ENCODE peak calls at places on chromosomes 13 and 19, in ten cellular contexts. One of them, this sample, is unnamed.

GRCh38 chr13:113584870-113585671 is 518 bp downstream of the TFDP1 start:
- DNase-seq in GM23338: peak
- DNase-seq in sciatic nerve: peak
- DNase-seq in H54: peak
- DNase-seq in progenitor cell of endocrine pancreas: no peak
- DNase-seq in fibroblast of lung: peak
- DNase-seq in activated B cell treated with CpG ODN at 0.5 μM for 24 hours: peak
- DNase-seq in stimulated activated CD4-positive, alpha-beta T cell treated with anti-CD3 and anti-CD28 coated beads, Interleukin-2, amount 100 ng/mL, for 48 hours: peak
- DNase-seq in nucleus accumbens: no peak
- DNase-seq in activated CD4-positive, CD25-positive, alpha-beta regulatory T cell treated with anti-CD3 and anti-CD28 coated beads, Interleukin-2, amount 50 U/mL, for 72 hours: peak
- DNase-seq in this sample: peak

GRCh38 chr13:45811891-45812583 is 39.5 kb downstream of the SIAH3 start:
- DNase-seq in progenitor cell of endocrine pancreas: no peak
- DNase-seq in H54: no peak
- DNase-seq in sciatic nerve: no peak
- DNase-seq in activated CD4-positive, CD25-positive, alpha-beta regulatory T cell treated with anti-CD3 and anti-CD28 coated beads, Interleukin-2, amount 50 U/mL, for 72 hours: no peak
- DNase-seq in stimulated activated CD4-positive, alpha-beta T cell treated with anti-CD3 and anti-CD28 coated beads, Interleukin-2, amount 100 ng/mL, for 48 hours: no peak
- DNase-seq in nucleus accumbens: no peak
- DNase-seq in activated B cell treated with CpG ODN at 0.5 μM for 24 hours: no peak
- DNase-seq in fibroblast of lung: no peak
- DNase-seq in GM23338: no peak
- DNase-seq in this sample: no peak

GRCh38 chr13:113034451-113035208 is 65.6 kb downstream of the MCF2L start:
- DNase-seq in stimulated activated CD4-positive, alpha-beta T cell treated with anti-CD3 and anti-CD28 coated beads, Interleukin-2, amount 100 ng/mL, for 48 hours: no peak
- DNase-seq in progenitor cell of endocrine pancreas: no peak
- DNase-seq in activated B cell treated with CpG ODN at 0.5 μM for 24 hours: no peak
- DNase-seq in GM23338: peak
- DNase-seq in sciatic nerve: no peak
- DNase-seq in activated CD4-positive, CD25-positive, alpha-beta regulatory T cell treated with anti-CD3 and anti-CD28 coated beads, Interleukin-2, amount 50 U/mL, for 72 hours: no peak
- DNase-seq in nucleus accumbens: peak
- DNase-seq in H54: peak
- DNase-seq in fibroblast of lung: peak
- DNase-seq in this sample: peak

GRCh38 chr19:12668346-12668745 is 1.7 kb downstream of the WDR83 start:
- DNase-seq in activated B cell treated with CpG ODN at 0.5 μM for 24 hours: no peak
- DNase-seq in progenitor cell of endocrine pancreas: no peak
- DNase-seq in GM23338: no peak
- DNase-seq in sciatic nerve: no peak
- DNase-seq in H54: no peak
- DNase-seq in fibroblast of lung: no peak
- DNase-seq in activated CD4-positive, CD25-positive, alpha-beta regulatory T cell treated with anti-CD3 and anti-CD28 coated beads, Interleukin-2, amount 50 U/mL, for 72 hours: no peak
- DNase-seq in stimulated activated CD4-positive, alpha-beta T cell treated with anti-CD3 and anti-CD28 coated beads, Interleukin-2, amount 100 ng/mL, for 48 hours: no peak
- DNase-seq in nucleus accumbens: no peak
- DNase-seq in this sample: no peak

GRCh38 chr13:114106526-114106925 is 25.9 kb downstream of the RASA3 start:
- DNase-seq in GM23338: no peak
- DNase-seq in activated CD4-positive, CD25-positive, alpha-beta regulatory T cell treated with anti-CD3 and anti-CD28 coated beads, Interleukin-2, amount 50 U/mL, for 72 hours: no peak
- DNase-seq in stimulated activated CD4-positive, alpha-beta T cell treated with anti-CD3 and anti-CD28 coated beads, Interleukin-2, amount 100 ng/mL, for 48 hours: no peak
- DNase-seq in activated B cell treated with CpG ODN at 0.5 μM for 24 hours: no peak
- DNase-seq in H54: no peak
- DNase-seq in progenitor cell of endocrine pancreas: no peak
- DNase-seq in nucleus accumbens: no peak
- DNase-seq in fibroblast of lung: no peak
- DNase-seq in sciatic nerve: no peak
- DNase-seq in this sample: no peak

GRCh38 chr13:77555246-77555645 is 19.7 kb downstream of the SCEL start:
- DNase-seq in H54: no peak
- DNase-seq in GM23338: no peak
- DNase-seq in nucleus accumbens: no peak
- DNase-seq in stimulated activated CD4-positive, alpha-beta T cell treated with anti-CD3 and anti-CD28 coated beads, Interleukin-2, amount 100 ng/mL, for 48 hours: no peak
- DNase-seq in activated B cell treated with CpG ODN at 0.5 μM for 24 hours: no peak
- DNase-seq in sciatic nerve: no peak
- DNase-seq in activated CD4-positive, CD25-positive, alpha-beta regulatory T cell treated with anti-CD3 and anti-CD28 coated beads, Interleukin-2, amount 50 U/mL, for 72 hours: no peak
- DNase-seq in fibroblast of lung: no peak
- DNase-seq in progenitor cell of endocrine pancreas: no peak
- DNase-seq in this sample: no peak

GRCh38 chr13:102369303-102369702 is 32.5 kb downstream of the FGF14 start:
- DNase-seq in stimulated activated CD4-positive, alpha-beta T cell treated with anti-CD3 and anti-CD28 coated beads, Interleukin-2, amount 100 ng/mL, for 48 hours: no peak
- DNase-seq in GM23338: no peak
- DNase-seq in progenitor cell of endocrine pancreas: no peak
- DNase-seq in sciatic nerve: no peak
- DNase-seq in fibroblast of lung: peak
- DNase-seq in activated CD4-positive, CD25-positive, alpha-beta regulatory T cell treated with anti-CD3 and anti-CD28 coated beads, Interleukin-2, amount 50 U/mL, for 72 hours: no peak
- DNase-seq in nucleus accumbens: no peak
- DNase-seq in activated B cell treated with CpG ODN at 0.5 μM for 24 hours: no peak
- DNase-seq in H54: no peak
- DNase-seq in this sample: peak

GRCh38 chr19:11494634-11495285 is 10.9 kb downstream of the ZNF653 start:
- DNase-seq in nucleus accumbens: no peak
- DNase-seq in sciatic nerve: no peak
- DNase-seq in fibroblast of lung: no peak
- DNase-seq in progenitor cell of endocrine pancreas: no peak
- DNase-seq in activated B cell treated with CpG ODN at 0.5 μM for 24 hours: no peak
- DNase-seq in H54: no peak
- DNase-seq in stimulated activated CD4-positive, alpha-beta T cell treated with anti-CD3 and anti-CD28 coated beads, Interleukin-2, amount 100 ng/mL, for 48 hours: no peak
- DNase-seq in activated CD4-positive, CD25-positive, alpha-beta regulatory T cell treated with anti-CD3 and anti-CD28 coated beads, Interleukin-2, amount 50 U/mL, for 72 hours: no peak
- DNase-seq in GM23338: no peak
- DNase-seq in this sample: no peak

GRCh38 chr19:30376272-30376671 is 4.1 kb downstream of the ZNF536 start:
- DNase-seq in H54: no peak
- DNase-seq in nucleus accumbens: no peak
- DNase-seq in fibroblast of lung: no peak
- DNase-seq in GM23338: peak
- DNase-seq in stimulated activated CD4-positive, alpha-beta T cell treated with anti-CD3 and anti-CD28 coated beads, Interleukin-2, amount 100 ng/mL, for 48 hours: no peak
- DNase-seq in activated CD4-positive, CD25-positive, alpha-beta regulatory T cell treated with anti-CD3 and anti-CD28 coated beads, Interleukin-2, amount 50 U/mL, for 72 hours: no peak
- DNase-seq in sciatic nerve: no peak
- DNase-seq in activated B cell treated with CpG ODN at 0.5 μM for 24 hours: no peak
- DNase-seq in progenitor cell of endocrine pancreas: no peak
- DNase-seq in this sample: no peak

GRCh38 chr13:30303269-30303668 is 4.1 kb downstream of the KATNAL1 start:
- DNase-seq in progenitor cell of endocrine pancreas: no peak
- DNase-seq in nucleus accumbens: no peak
- DNase-seq in stimulated activated CD4-positive, alpha-beta T cell treated with anti-CD3 and anti-CD28 coated beads, Interleukin-2, amount 100 ng/mL, for 48 hours: no peak
- DNase-seq in activated B cell treated with CpG ODN at 0.5 μM for 24 hours: no peak
- DNase-seq in activated CD4-positive, CD25-positive, alpha-beta regulatory T cell treated with anti-CD3 and anti-CD28 coated beads, Interleukin-2, amount 50 U/mL, for 72 hours: no peak
- DNase-seq in sciatic nerve: no peak
- DNase-seq in GM23338: no peak
- DNase-seq in fibroblast of lung: no peak
- DNase-seq in H54: no peak
- DNase-seq in this sample: peak

GRCh38 chr13:50127017-50127725 is 111.9 kb downstream of the KCNRG start:
- DNase-seq in activated B cell treated with CpG ODN at 0.5 μM for 24 hours: peak
- DNase-seq in GM23338: peak
- DNase-seq in stimulated activated CD4-positive, alpha-beta T cell treated with anti-CD3 and anti-CD28 coated beads, Interleukin-2, amount 100 ng/mL, for 48 hours: no peak
- DNase-seq in nucleus accumbens: peak
- DNase-seq in fibroblast of lung: peak
- DNase-seq in progenitor cell of endocrine pancreas: no peak
- DNase-seq in sciatic nerve: peak
- DNase-seq in H54: no peak
- DNase-seq in activated CD4-positive, CD25-positive, alpha-beta regulatory T cell treated with anti-CD3 and anti-CD28 coated beads, Interleukin-2, amount 50 U/mL, for 72 hours: peak
- DNase-seq in this sample: no peak

GRCh38 chr19:55907746-55908145 is 24.4 kb downstream of the NLRP13 start:
- DNase-seq in sciatic nerve: no peak
- DNase-seq in activated B cell treated with CpG ODN at 0.5 μM for 24 hours: no peak
- DNase-seq in progenitor cell of endocrine pancreas: no peak
- DNase-seq in GM23338: no peak
- DNase-seq in nucleus accumbens: no peak
- DNase-seq in stimulated activated CD4-positive, alpha-beta T cell treated with anti-CD3 and anti-CD28 coated beads, Interleukin-2, amount 100 ng/mL, for 48 hours: no peak
- DNase-seq in fibroblast of lung: no peak
- DNase-seq in H54: no peak
- DNase-seq in activated CD4-positive, CD25-positive, alpha-beta regulatory T cell treated with anti-CD3 and anti-CD28 coated beads, Interleukin-2, amount 50 U/mL, for 72 hours: no peak
- DNase-seq in this sample: no peak

GRCh38 chr13:87498681-87499080 is 172.5 kb upstream of the SLITRK5 start:
- DNase-seq in H54: no peak
- DNase-seq in fibroblast of lung: peak
- DNase-seq in progenitor cell of endocrine pancreas: peak
- DNase-seq in activated CD4-positive, CD25-positive, alpha-beta regulatory T cell treated with anti-CD3 and anti-CD28 coated beads, Interleukin-2, amount 50 U/mL, for 72 hours: no peak
- DNase-seq in activated B cell treated with CpG ODN at 0.5 μM for 24 hours: no peak
- DNase-seq in GM23338: peak
- DNase-seq in sciatic nerve: no peak
- DNase-seq in nucleus accumbens: no peak
- DNase-seq in stimulated activated CD4-positive, alpha-beta T cell treated with anti-CD3 and anti-CD28 coated beads, Interleukin-2, amount 100 ng/mL, for 48 hours: no peak
- DNase-seq in this sample: peak

GRCh38 chr13:33633701-33634525 is 184.0 kb upstream of the RFC3 start:
- DNase-seq in sciatic nerve: no peak
- DNase-seq in GM23338: no peak
- DNase-seq in activated B cell treated with CpG ODN at 0.5 μM for 24 hours: no peak
- DNase-seq in stimulated activated CD4-positive, alpha-beta T cell treated with anti-CD3 and anti-CD28 coated beads, Interleukin-2, amount 100 ng/mL, for 48 hours: no peak
- DNase-seq in activated CD4-positive, CD25-positive, alpha-beta regulatory T cell treated with anti-CD3 and anti-CD28 coated beads, Interleukin-2, amount 50 U/mL, for 72 hours: no peak
- DNase-seq in nucleus accumbens: peak
- DNase-seq in H54: no peak
- DNase-seq in progenitor cell of endocrine pancreas: no peak
- DNase-seq in fibroblast of lung: no peak
- DNase-seq in this sample: no peak

GRCh38 chr13:75197803-75198202 is 284.2 kb downstream of the TBC1D4 start:
- DNase-seq in sciatic nerve: no peak
- DNase-seq in stimulated activated CD4-positive, alpha-beta T cell treated with anti-CD3 and anti-CD28 coated beads, Interleukin-2, amount 100 ng/mL, for 48 hours: no peak
- DNase-seq in H54: no peak
- DNase-seq in fibroblast of lung: no peak
- DNase-seq in activated B cell treated with CpG ODN at 0.5 μM for 24 hours: no peak
- DNase-seq in progenitor cell of endocrine pancreas: no peak
- DNase-seq in nucleus accumbens: no peak
- DNase-seq in activated CD4-positive, CD25-positive, alpha-beta regulatory T cell treated with anti-CD3 and anti-CD28 coated beads, Interleukin-2, amount 50 U/mL, for 72 hours: no peak
- DNase-seq in GM23338: no peak
- DNase-seq in this sample: no peak

GRCh38 chr19:53875602-53876340 is 6.2 kb upstream of the PRKCG start:
- DNase-seq in GM23338: no peak
- DNase-seq in progenitor cell of endocrine pancreas: no peak
- DNase-seq in stimulated activated CD4-positive, alpha-beta T cell treated with anti-CD3 and anti-CD28 coated beads, Interleukin-2, amount 100 ng/mL, for 48 hours: no peak
- DNase-seq in sciatic nerve: no peak
- DNase-seq in activated CD4-positive, CD25-positive, alpha-beta regulatory T cell treated with anti-CD3 and anti-CD28 coated beads, Interleukin-2, amount 50 U/mL, for 72 hours: no peak
- DNase-seq in nucleus accumbens: no peak
- DNase-seq in H54: no peak
- DNase-seq in activated B cell treated with CpG ODN at 0.5 μM for 24 hours: no peak
- DNase-seq in fibroblast of lung: no peak
- DNase-seq in this sample: no peak

GRCh38 chr19:42325896-42326771 is 699 bp downstream of the MEGF8 start:
- DNase-seq in GM23338: peak
- DNase-seq in activated B cell treated with CpG ODN at 0.5 μM for 24 hours: peak
- DNase-seq in progenitor cell of endocrine pancreas: no peak
- DNase-seq in activated CD4-positive, CD25-positive, alpha-beta regulatory T cell treated with anti-CD3 and anti-CD28 coated beads, Interleukin-2, amount 50 U/mL, for 72 hours: peak
- DNase-seq in stimulated activated CD4-positive, alpha-beta T cell treated with anti-CD3 and anti-CD28 coated beads, Interleukin-2, amount 100 ng/mL, for 48 hours: no peak
- DNase-seq in fibroblast of lung: no peak
- DNase-seq in H54: no peak
- DNase-seq in nucleus accumbens: peak
- DNase-seq in sciatic nerve: no peak
- DNase-seq in this sample: peak

GRCh38 chr19:6066661-6067646 is 43.3 kb downstream of the RFX2 start:
- DNase-seq in activated CD4-positive, CD25-positive, alpha-beta regulatory T cell treated with anti-CD3 and anti-CD28 coated beads, Interleukin-2, amount 50 U/mL, for 72 hours: no peak
- DNase-seq in stimulated activated CD4-positive, alpha-beta T cell treated with anti-CD3 and anti-CD28 coated beads, Interleukin-2, amount 100 ng/mL, for 48 hours: no peak
- DNase-seq in sciatic nerve: peak
- DNase-seq in H54: no peak
- DNase-seq in activated B cell treated with CpG ODN at 0.5 μM for 24 hours: no peak
- DNase-seq in progenitor cell of endocrine pancreas: peak
- DNase-seq in GM23338: peak
- DNase-seq in nucleus accumbens: peak
- DNase-seq in fibroblast of lung: peak
- DNase-seq in this sample: peak

GRCh38 chr13:100890645-100891044 is 216.1 kb upstream of the TMTC4 start:
- DNase-seq in activated CD4-positive, CD25-positive, alpha-beta regulatory T cell treated with anti-CD3 and anti-CD28 coated beads, Interleukin-2, amount 50 U/mL, for 72 hours: no peak
- DNase-seq in GM23338: peak
- DNase-seq in sciatic nerve: no peak
- DNase-seq in nucleus accumbens: no peak
- DNase-seq in fibroblast of lung: no peak
- DNase-seq in H54: no peak
- DNase-seq in stimulated activated CD4-positive, alpha-beta T cell treated with anti-CD3 and anti-CD28 coated beads, Interleukin-2, amount 100 ng/mL, for 48 hours: no peak
- DNase-seq in activated B cell treated with CpG ODN at 0.5 μM for 24 hours: no peak
- DNase-seq in progenitor cell of endocrine pancreas: no peak
- DNase-seq in this sample: no peak

GRCh38 chr19:13002389-13002898 is 7.2 kb downstream of the NFIX start:
- DNase-seq in progenitor cell of endocrine pancreas: no peak
- DNase-seq in stimulated activated CD4-positive, alpha-beta T cell treated with anti-CD3 and anti-CD28 coated beads, Interleukin-2, amount 100 ng/mL, for 48 hours: no peak
- DNase-seq in H54: no peak
- DNase-seq in sciatic nerve: peak
- DNase-seq in nucleus accumbens: peak
- DNase-seq in fibroblast of lung: no peak
- DNase-seq in activated B cell treated with CpG ODN at 0.5 μM for 24 hours: no peak
- DNase-seq in GM23338: no peak
- DNase-seq in activated CD4-positive, CD25-positive, alpha-beta regulatory T cell treated with anti-CD3 and anti-CD28 coated beads, Interleukin-2, amount 50 U/mL, for 72 hours: no peak
- DNase-seq in this sample: no peak

GRCh38 chr13:60448907-60449510 is 52.0 kb downstream of the TDRD3 start:
- DNase-seq in fibroblast of lung: peak
- DNase-seq in activated B cell treated with CpG ODN at 0.5 μM for 24 hours: no peak
- DNase-seq in GM23338: peak
- DNase-seq in stimulated activated CD4-positive, alpha-beta T cell treated with anti-CD3 and anti-CD28 coated beads, Interleukin-2, amount 100 ng/mL, for 48 hours: peak
- DNase-seq in H54: no peak
- DNase-seq in nucleus accumbens: peak
- DNase-seq in sciatic nerve: no peak
- DNase-seq in activated CD4-positive, CD25-positive, alpha-beta regulatory T cell treated with anti-CD3 and anti-CD28 coated beads, Interleukin-2, amount 50 U/mL, for 72 hours: no peak
- DNase-seq in progenitor cell of endocrine pancreas: no peak
- DNase-seq in this sample: peak

GRCh38 chr13:37085656-37086055 is 19.8 kb downstream of the CSNK1A1L start:
- DNase-seq in stimulated activated CD4-positive, alpha-beta T cell treated with anti-CD3 and anti-CD28 coated beads, Interleukin-2, amount 100 ng/mL, for 48 hours: no peak
- DNase-seq in GM23338: no peak
- DNase-seq in H54: no peak
- DNase-seq in nucleus accumbens: no peak
- DNase-seq in sciatic nerve: no peak
- DNase-seq in activated CD4-positive, CD25-positive, alpha-beta regulatory T cell treated with anti-CD3 and anti-CD28 coated beads, Interleukin-2, amount 50 U/mL, for 72 hours: no peak
- DNase-seq in progenitor cell of endocrine pancreas: no peak
- DNase-seq in fibroblast of lung: peak
- DNase-seq in activated B cell treated with CpG ODN at 0.5 μM for 24 hours: no peak
- DNase-seq in this sample: no peak

GRCh38 chr19:18831524-18832330 is at the start of gene UPF1:
- DNase-seq in H54: peak
- DNase-seq in sciatic nerve: peak
- DNase-seq in nucleus accumbens: peak
- DNase-seq in GM23338: peak
- DNase-seq in progenitor cell of endocrine pancreas: peak
- DNase-seq in activated B cell treated with CpG ODN at 0.5 μM for 24 hours: peak
- DNase-seq in activated CD4-positive, CD25-positive, alpha-beta regulatory T cell treated with anti-CD3 and anti-CD28 coated beads, Interleukin-2, amount 50 U/mL, for 72 hours: peak
- DNase-seq in stimulated activated CD4-positive, alpha-beta T cell treated with anti-CD3 and anti-CD28 coated beads, Interleukin-2, amount 100 ng/mL, for 48 hours: peak
- DNase-seq in fibroblast of lung: peak
- DNase-seq in this sample: peak

GRCh38 chr13:83839158-83839557 is 43.1 kb downstream of the SLITRK1 start:
- DNase-seq in progenitor cell of endocrine pancreas: no peak
- DNase-seq in GM23338: peak
- DNase-seq in H54: no peak
- DNase-seq in sciatic nerve: no peak
- DNase-seq in activated B cell treated with CpG ODN at 0.5 μM for 24 hours: no peak
- DNase-seq in nucleus accumbens: no peak
- DNase-seq in stimulated activated CD4-positive, alpha-beta T cell treated with anti-CD3 and anti-CD28 coated beads, Interleukin-2, amount 100 ng/mL, for 48 hours: no peak
- DNase-seq in fibroblast of lung: no peak
- DNase-seq in activated CD4-positive, CD25-positive, alpha-beta regulatory T cell treated with anti-CD3 and anti-CD28 coated beads, Interleukin-2, amount 50 U/mL, for 72 hours: no peak
- DNase-seq in this sample: no peak

GRCh38 chr13:113774177-113775107 is 15.4 kb downstream of the TMEM255B start:
- DNase-seq in activated B cell treated with CpG ODN at 0.5 μM for 24 hours: no peak
- DNase-seq in GM23338: no peak
- DNase-seq in activated CD4-positive, CD25-positive, alpha-beta regulatory T cell treated with anti-CD3 and anti-CD28 coated beads, Interleukin-2, amount 50 U/mL, for 72 hours: no peak
- DNase-seq in fibroblast of lung: peak
- DNase-seq in progenitor cell of endocrine pancreas: no peak
- DNase-seq in sciatic nerve: no peak
- DNase-seq in H54: peak
- DNase-seq in stimulated activated CD4-positive, alpha-beta T cell treated with anti-CD3 and anti-CD28 coated beads, Interleukin-2, amount 100 ng/mL, for 48 hours: no peak
- DNase-seq in nucleus accumbens: no peak
- DNase-seq in this sample: no peak